ENCODE peak calls at places on chromosomes 4 and X, in five cellular contexts. W is T-helper 2 cell, Q is neural crest cell, O is B cell, N is kidney glomerular epithelial cell. B is an unnamed sample.

GRCh38 chr4:22500831-22501714 is 14.8 kb downstream of the ADGRA3 start:
- DNase-seq in Q (no peak), N (peak; percentile 80), O (no peak), W (no peak), B (no peak)

GRCh38 chr4:140012688-140013087 is 141.3 kb downstream of the MAML3 start:
- DNase-seq in N (peak; percentile 79), O (peak; percentile 60), W (peak; percentile 23), Q (no peak), B (peak; percentile 53)

GRCh38 chrX:38206036-38206435 is 14.6 kb downstream of the SRPX start:
- DNase-seq in O (no peak), Q (no peak), W (no peak), N (no peak), B (no peak)

GRCh38 chr4:87620086-87620485 is 11.8 kb downstream of the DSPP start:
- DNase-seq in W (no peak), O (no peak), Q (no peak), N (no peak), B (no peak)

GRCh38 chr4:126616795-126617194 is 1016.0 kb upstream of the INTU start:
- DNase-seq in N (no peak), O (no peak), Q (no peak), W (no peak), B (no peak)

GRCh38 chr4:24800273-24800880 is 5.0 kb downstream of the SOD3 start:
- DNase-seq in Q (no peak), N (no peak), W (no peak), O (no peak), B (no peak)

GRCh38 chr4:135249006-135249405 is 1047.4 kb upstream of the PABPC4L start:
- DNase-seq in W (no peak), Q (no peak), N (no peak), O (no peak), B (no peak)

GRCh38 chr4:183364025-183364424 is 41.8 kb upstream of the CLDN24 start:
- DNase-seq in N (no peak), Q (no peak), W (no peak), O (no peak), B (no peak)

GRCh38 chr4:186948361-186949291 is 225.0 kb upstream of the FAT1 start:
- DNase-seq in Q (peak; percentile 41), N (peak; percentile 15), W (no peak), O (no peak), B (peak; percentile 10)

B was measured in NCI-H526 treated with DMSO at 0.1 percent for 48 hours.